ENCODE peak calls at places on chromosomes 12 and 14, in ten cellular contexts. H is sigmoid colon, B is uterus, S is breast epithelium, F is stomach, L is right lobe of liver, A is tibial nerve, G is lower leg skin, V is esophagus squamous epithelium, C is IMR-90. N is an unnamed sample.

GRCh38 chr12:25249951-25250738 is 584 bp downstream of the KRAS start:
- DNase-seq in S (peak; percentile 53), A (peak; percentile 23), H (peak; percentile 79), B (peak; percentile 47), V (no peak), C (peak; percentile 20), F (peak; percentile 62), L (peak; percentile 76), G (peak; percentile 92), N (peak; percentile 76)

GRCh38 chr14:28057286-28058011 is 709.1 kb upstream of the FOXG1 start:
- DNase-seq in L (no peak), S (no peak), A (no peak), F (no peak), C (no peak), B (no peak), G (no peak), V (no peak), H (no peak), N (no peak)

GRCh38 chr14:101849125-101849524 is 87.6 kb downstream of the PPP2R5C start:
- DNase-seq in A (no peak), C (no peak), L (no peak), B (no peak), F (no peak), S (no peak), G (no peak), V (no peak), H (no peak), N (no peak)

GRCh38 chr12:2168808-2169207 is 116.0 kb downstream of the CACNA1C start:
- DNase-seq in V (no peak), F (no peak), H (peak; percentile 54), A (no peak), L (peak; percentile 73), S (no peak), G (no peak), C (peak; percentile 49), B (no peak), N (no peak)

GRCh38 chr12:49462103-49462739 is 76.6 kb upstream of the KCNH3 start:
- DNase-seq in S (no peak), G (no peak), C (no peak), V (no peak), F (peak; percentile 44), L (peak; percentile 57), A (no peak), H (no peak), B (no peak), N (no peak)

GRCh38 chr14:104678346-104678745 is 11.1 kb upstream of the INF2 start:
- DNase-seq in B (peak; percentile 59), H (peak; percentile 74), F (no peak), V (no peak), L (no peak), G (no peak), S (no peak), A (no peak), C (peak; percentile 34), N (peak; percentile 48)

GRCh38 chr12:56333679-56334489 is at the start of gene PAN2:
- DNase-seq in S (peak; percentile 95), C (peak; percentile 97), F (peak; percentile 96), G (peak; percentile 99), L (peak; percentile 94), B (peak; percentile 94), H (peak; percentile 99), A (peak; percentile 95), V (peak; percentile 86), N (peak; percentile 94)

GRCh38 chr14:86961106-86961716 is 1031.8 kb downstream of the GALC start:
- DNase-seq in A (no peak), C (peak; percentile 3), S (no peak), H (no peak), F (no peak), G (no peak), L (no peak), V (no peak), B (no peak), N (no peak)

DNA sequence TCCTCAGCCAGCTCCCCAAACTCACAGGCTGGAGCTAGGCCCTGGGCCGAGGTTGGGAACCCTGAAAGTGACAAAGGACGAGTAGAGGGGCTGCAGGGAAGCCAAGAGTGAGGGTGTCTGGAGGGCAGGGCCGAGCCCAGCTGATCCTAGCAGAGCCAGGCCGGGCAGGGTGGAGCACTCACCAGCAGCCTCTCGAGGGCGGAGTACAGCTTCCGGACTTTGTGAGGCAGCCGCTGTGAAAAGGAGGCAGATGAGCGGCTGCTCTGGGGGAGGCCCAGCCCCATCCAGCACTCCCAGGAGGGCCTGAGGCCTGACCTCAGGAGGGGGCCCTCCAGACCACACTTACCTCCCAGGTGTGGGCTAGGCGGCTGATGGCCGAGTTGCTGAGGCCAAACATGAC is 14.7 kb upstream of the ENDOU start:
- DNase-seq in V (no peak), F (no peak), B (no peak), S (no peak), L (peak; percentile 39), C (no peak), H (no peak), G (no peak), A (no peak), N (no peak)
- TF ChIP-seq POLR2A in V (no peak), F (no peak), B (no peak), S (no peak), L (no peak), C (no peak), H (no peak), G (no peak), A (no peak), N (no peak)

GRCh38 chr12:108839890-108840230 is 17.5 kb downstream of the SSH1 start:
- DNase-seq in V (no peak), F (no peak), H (no peak), C (no peak), S (no peak), B (no peak), A (no peak), G (no peak), L (no peak), N (no peak)

GRCh38 chr12:108837680-108838079 is 19.7 kb downstream of the SSH1 start:
- DNase-seq in V (no peak), A (no peak), F (no peak), H (no peak), S (no peak), B (no peak), G (no peak), C (no peak), L (no peak), N (no peak)

GRCh38 chr12:108837239-108837638 is 20.1 kb downstream of the SSH1 start:
- DNase-seq in S (no peak), V (no peak), C (no peak), A (no peak), H (no peak), B (no peak), F (no peak), G (no peak), L (no peak), N (no peak)

GRCh38 chr12:108839011-108839889 is 18.1 kb downstream of the SSH1 start:
- DNase-seq in F (no peak), A (peak; percentile 32), L (no peak), C (peak; percentile 58), H (peak; percentile 83), B (peak; percentile 44), S (peak; percentile 60), G (peak; percentile 91), V (no peak), N (peak; percentile 56)

DNA sequence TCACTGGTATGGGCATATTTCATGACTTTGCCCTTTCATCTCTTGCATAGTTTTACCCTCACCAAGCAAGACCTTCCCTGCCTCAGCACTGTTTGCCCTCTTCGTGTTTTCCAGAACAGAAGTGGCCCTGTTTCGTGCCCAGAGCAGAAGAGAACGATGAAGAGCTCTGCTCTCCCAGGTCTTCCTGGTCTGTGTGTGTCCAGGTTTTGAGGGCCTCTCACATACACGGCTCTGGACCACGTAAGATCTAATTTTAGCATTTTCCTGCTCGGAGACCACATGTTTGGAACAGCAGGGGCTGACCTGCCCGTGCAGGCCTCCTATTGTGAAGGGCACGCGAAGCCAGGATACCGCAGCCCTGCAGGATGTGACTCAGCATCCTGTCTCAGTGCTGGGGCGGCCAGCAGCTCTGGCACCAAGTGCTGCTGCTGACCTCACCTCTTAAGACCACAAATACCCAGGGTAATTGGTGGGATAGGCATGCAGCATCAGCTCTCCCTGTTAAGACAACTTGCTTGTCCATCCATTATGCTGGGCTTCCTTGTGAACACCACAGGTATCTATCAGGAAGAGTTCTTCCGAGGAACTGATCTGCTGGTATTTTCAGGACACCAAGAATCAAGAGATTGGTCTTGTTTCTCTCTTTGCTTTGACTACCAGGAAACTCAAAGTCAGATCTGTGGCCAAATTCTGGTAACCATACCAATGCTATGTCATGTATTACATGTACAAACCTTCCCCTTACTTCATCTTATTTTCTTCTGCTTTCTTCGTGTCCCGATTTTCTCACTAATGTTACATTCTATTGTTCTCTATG is 19.0 kb downstream of the SSH1 start:
- DNase-seq in B (peak; percentile 81), A (peak; percentile 56), L (peak; percentile 87), H (peak; percentile 92), F (peak; percentile 72), G (peak; percentile 95), C (peak; percentile 100), V (no peak), S (peak; percentile 67), N (peak; percentile 71)
- TF ChIP-seq POLR2A in B (peak; percentile 52), A (no peak), L (peak; percentile 45), H (no peak), F (no peak), G (no peak), C (peak; percentile 94), V (peak; percentile 43), S (no peak), N (no peak)

DNA sequence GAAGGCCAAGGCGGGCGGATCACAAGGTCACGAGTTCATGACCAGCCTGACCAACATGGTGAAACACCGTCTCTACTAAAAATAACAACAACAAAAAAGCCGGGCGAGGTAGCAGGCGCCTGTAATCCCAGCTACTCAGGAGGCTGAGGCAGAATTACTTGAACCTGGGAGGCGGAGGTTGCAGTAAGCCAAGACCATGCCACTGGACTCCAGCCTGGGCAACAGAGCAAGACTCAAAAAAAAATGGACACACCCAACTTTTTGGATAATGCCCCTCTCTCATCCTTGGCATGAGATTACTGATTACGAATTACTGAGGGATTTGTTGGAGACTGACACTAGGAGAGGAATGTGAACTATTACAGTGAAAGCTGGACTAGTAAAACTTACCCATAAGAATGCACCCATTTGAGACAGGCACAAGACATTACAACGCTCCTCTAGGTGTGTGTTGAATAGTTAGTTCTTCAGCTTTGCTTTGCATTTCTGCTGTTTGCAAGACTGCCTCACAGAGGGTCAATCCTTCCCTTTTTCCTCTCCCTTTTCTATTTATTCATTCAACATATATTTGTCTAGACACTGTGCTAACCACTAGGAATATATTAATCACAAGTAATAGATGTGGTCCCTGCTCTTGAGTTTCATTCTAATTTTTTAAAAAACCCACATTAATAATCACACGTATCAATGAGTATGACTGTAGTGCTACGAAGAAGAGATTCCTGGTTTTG is 46.0 kb upstream of the OR5AU1 start:
- DNase-seq in C (no peak), G (no peak), S (no peak), B (no peak), V (no peak), L (no peak), H (no peak), A (no peak), F (no peak), N (no peak)
- TF ChIP-seq POLR2A in C (no peak), G (no peak), S (no peak), B (no peak), V (no peak), L (no peak), H (no peak), A (no peak), F (no peak), N (no peak)

DNA sequence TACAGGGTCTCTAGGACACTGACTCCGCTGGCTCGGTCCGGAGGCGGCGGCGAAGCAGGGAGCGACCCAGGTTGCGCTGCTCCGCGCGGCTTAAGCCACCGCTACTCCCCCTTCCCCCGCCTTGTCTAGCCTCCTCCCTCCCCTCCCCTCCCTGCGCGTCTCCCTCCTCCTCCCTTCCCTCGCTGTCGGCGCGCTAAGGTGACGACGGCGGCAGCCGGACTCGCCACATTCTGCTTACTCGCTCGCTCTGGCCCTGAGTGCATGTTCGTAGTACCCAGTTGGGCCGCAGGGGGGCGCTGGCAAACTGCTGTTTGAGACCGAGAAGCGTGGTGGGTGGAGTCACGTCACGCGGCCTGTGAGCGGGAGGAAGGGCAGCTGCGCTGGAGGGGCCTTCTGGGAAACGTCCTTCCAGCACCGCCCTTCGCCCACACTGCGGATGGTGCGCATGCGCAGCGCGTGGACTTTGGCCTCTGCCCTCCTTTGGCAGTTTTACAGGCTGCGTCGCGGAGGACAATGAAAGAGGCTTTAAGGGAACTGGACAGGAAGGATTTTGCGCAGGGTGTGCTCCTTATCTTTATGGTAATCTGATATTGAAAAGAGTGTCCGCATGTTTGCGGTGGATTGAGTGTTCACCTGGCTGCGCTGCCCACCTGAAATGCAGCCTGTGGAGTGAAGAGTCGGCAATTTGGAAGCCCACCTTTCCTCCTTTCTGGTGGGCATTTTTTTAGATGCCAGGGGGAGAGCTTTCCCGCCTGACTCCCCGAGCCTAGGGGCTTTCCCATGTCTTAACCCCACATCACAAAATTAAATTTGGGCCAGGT is at the start of gene SCAF11:
- DNase-seq in L (peak; percentile 100), F (peak; percentile 100), C (peak; percentile 100), G (peak; percentile 100), V (peak; percentile 100), B (peak; percentile 100), S (peak; percentile 100), H (peak; percentile 100), A (peak; percentile 100), N (peak; percentile 100)
- TF ChIP-seq POLR2A in L (peak; percentile 91), F (no peak), C (peak; percentile 86), G (peak; percentile 83), V (peak; percentile 76), B (peak; percentile 75), S (peak; percentile 96), H (peak; percentile 90), A (peak; percentile 78), N (peak; percentile 90)

N was measured in ovary.